ENCODE peak calls at places on chromosomes 1 and 21, in ten cellular contexts. One of them, this sample, is unnamed.
A peak's percentile ranks its signal among the peaks of the same experiment; 100 is the strongest.

GRCh38 chr1:218123968-218124367 is 161.1 kb upstream of the RRP15 start:
- DNase-seq in globus pallidus: no peak
- DNase-seq in stimulated activated CD4-positive, alpha-beta T cell treated with anti-CD3 and anti-CD28 coated beads, Interleukin-15, amount 100 ng/mL, for 24 hours: no peak
- DNase-seq in uterus: no peak
- DNase-seq in HCEC 1CT: no peak
- DNase-seq in tibial artery: no peak
- DNase-seq in activated B cell treated with CpG ODN at 0.5 μM for 24 hours: no peak
- DNase-seq in tibial nerve: no peak
- DNase-seq in activated T-helper 1 cell treated with anti-CD3 and anti-CD28 coated beads, Interleukin-12 subunit alpha, Interleukin-12 subunit beta, Interleukin-2, Interleukin-4 antibody, amounts not matched to agents 30 ng/mL and 10 ng/mL and 1 ng/mL, durations not matched to agents 14 hours and 24 hours and 36 hours: no peak
- DNase-seq in central memory CD8-positive, alpha-beta T cell: no peak
- DNase-seq in this sample: no peak

GRCh38 chr1:199310701-199311100 is 671.9 kb downstream of the PTPRC start:
- DNase-seq in globus pallidus: no peak
- DNase-seq in stimulated activated CD4-positive, alpha-beta T cell treated with anti-CD3 and anti-CD28 coated beads, Interleukin-15, amount 100 ng/mL, for 24 hours: no peak
- DNase-seq in uterus: no peak
- DNase-seq in HCEC 1CT: no peak
- DNase-seq in tibial artery: no peak
- DNase-seq in activated B cell treated with CpG ODN at 0.5 μM for 24 hours: no peak
- DNase-seq in tibial nerve: no peak
- DNase-seq in activated T-helper 1 cell treated with anti-CD3 and anti-CD28 coated beads, Interleukin-12 subunit alpha, Interleukin-12 subunit beta, Interleukin-2, Interleukin-4 antibody, amounts not matched to agents 30 ng/mL and 10 ng/mL and 1 ng/mL, durations not matched to agents 14 hours and 24 hours and 36 hours: no peak
- DNase-seq in central memory CD8-positive, alpha-beta T cell: no peak
- DNase-seq in this sample: no peak

GRCh38 chr1:115312752-115313151 is 25.3 kb downstream of the NGF start:
- DNase-seq in globus pallidus: no peak
- DNase-seq in stimulated activated CD4-positive, alpha-beta T cell treated with anti-CD3 and anti-CD28 coated beads, Interleukin-15, amount 100 ng/mL, for 24 hours: no peak
- DNase-seq in uterus: no peak
- DNase-seq in HCEC 1CT: no peak
- DNase-seq in tibial artery: no peak
- DNase-seq in activated B cell treated with CpG ODN at 0.5 μM for 24 hours: no peak
- DNase-seq in tibial nerve: no peak
- DNase-seq in activated T-helper 1 cell treated with anti-CD3 and anti-CD28 coated beads, Interleukin-12 subunit alpha, Interleukin-12 subunit beta, Interleukin-2, Interleukin-4 antibody, amounts not matched to agents 30 ng/mL and 10 ng/mL and 1 ng/mL, durations not matched to agents 14 hours and 24 hours and 36 hours: no peak
- DNase-seq in central memory CD8-positive, alpha-beta T cell: no peak
- DNase-seq in this sample: no peak

GRCh38 chr1:226702318-226702956 is 36.6 kb downstream of the ITPKB start:
- DNase-seq in globus pallidus: no peak
- DNase-seq in stimulated activated CD4-positive, alpha-beta T cell treated with anti-CD3 and anti-CD28 coated beads, Interleukin-15, amount 100 ng/mL, for 24 hours: no peak
- DNase-seq in uterus: peak; percentile 78
- DNase-seq in HCEC 1CT: peak; percentile 78
- DNase-seq in tibial artery: no peak
- DNase-seq in activated B cell treated with CpG ODN at 0.5 μM for 24 hours: no peak
- DNase-seq in tibial nerve: peak; percentile 71
- DNase-seq in activated T-helper 1 cell treated with anti-CD3 and anti-CD28 coated beads, Interleukin-12 subunit alpha, Interleukin-12 subunit beta, Interleukin-2, Interleukin-4 antibody, amounts not matched to agents 30 ng/mL and 10 ng/mL and 1 ng/mL, durations not matched to agents 14 hours and 24 hours and 36 hours: no peak
- DNase-seq in central memory CD8-positive, alpha-beta T cell: no peak
- DNase-seq in this sample: no peak

GRCh38 chr1:167934407-167935251 is 1.9 kb upstream of the DCAF6 start:
- DNase-seq in globus pallidus: peak; percentile 23
- DNase-seq in stimulated activated CD4-positive, alpha-beta T cell treated with anti-CD3 and anti-CD28 coated beads, Interleukin-15, amount 100 ng/mL, for 24 hours: no peak
- DNase-seq in uterus: no peak
- DNase-seq in HCEC 1CT: peak; percentile 53
- DNase-seq in tibial artery: no peak
- DNase-seq in activated B cell treated with CpG ODN at 0.5 μM for 24 hours: no peak
- DNase-seq in tibial nerve: no peak
- DNase-seq in activated T-helper 1 cell treated with anti-CD3 and anti-CD28 coated beads, Interleukin-12 subunit alpha, Interleukin-12 subunit beta, Interleukin-2, Interleukin-4 antibody, amounts not matched to agents 30 ng/mL and 10 ng/mL and 1 ng/mL, durations not matched to agents 14 hours and 24 hours and 36 hours: no peak
- DNase-seq in central memory CD8-positive, alpha-beta T cell: no peak
- DNase-seq in this sample: no peak

GRCh38 chr1:201542166-201543045 is 3.5 kb downstream of the NAV1 start:
- DNase-seq in globus pallidus: no peak
- DNase-seq in stimulated activated CD4-positive, alpha-beta T cell treated with anti-CD3 and anti-CD28 coated beads, Interleukin-15, amount 100 ng/mL, for 24 hours: no peak
- DNase-seq in uterus: peak; percentile 53
- DNase-seq in HCEC 1CT: peak; percentile 76
- DNase-seq in tibial artery: no peak
- DNase-seq in activated B cell treated with CpG ODN at 0.5 μM for 24 hours: no peak
- DNase-seq in tibial nerve: no peak
- DNase-seq in activated T-helper 1 cell treated with anti-CD3 and anti-CD28 coated beads, Interleukin-12 subunit alpha, Interleukin-12 subunit beta, Interleukin-2, Interleukin-4 antibody, amounts not matched to agents 30 ng/mL and 10 ng/mL and 1 ng/mL, durations not matched to agents 14 hours and 24 hours and 36 hours: no peak
- DNase-seq in central memory CD8-positive, alpha-beta T cell: no peak
- DNase-seq in this sample: no peak

GRCh38 chr1:206079130-206079529 is 26.2 kb downstream of the RHEX start:
- DNase-seq in globus pallidus: no peak
- DNase-seq in stimulated activated CD4-positive, alpha-beta T cell treated with anti-CD3 and anti-CD28 coated beads, Interleukin-15, amount 100 ng/mL, for 24 hours: no peak
- DNase-seq in uterus: no peak
- DNase-seq in HCEC 1CT: no peak
- DNase-seq in tibial artery: no peak
- DNase-seq in activated B cell treated with CpG ODN at 0.5 μM for 24 hours: no peak
- DNase-seq in tibial nerve: no peak
- DNase-seq in activated T-helper 1 cell treated with anti-CD3 and anti-CD28 coated beads, Interleukin-12 subunit alpha, Interleukin-12 subunit beta, Interleukin-2, Interleukin-4 antibody, amounts not matched to agents 30 ng/mL and 10 ng/mL and 1 ng/mL, durations not matched to agents 14 hours and 24 hours and 36 hours: no peak
- DNase-seq in central memory CD8-positive, alpha-beta T cell: no peak
- DNase-seq in this sample: no peak

GRCh38 chr1:173661763-173662162 is 7.9 kb downstream of the ANKRD45 start:
- DNase-seq in globus pallidus: no peak
- DNase-seq in stimulated activated CD4-positive, alpha-beta T cell treated with anti-CD3 and anti-CD28 coated beads, Interleukin-15, amount 100 ng/mL, for 24 hours: no peak
- DNase-seq in uterus: no peak
- DNase-seq in HCEC 1CT: no peak
- DNase-seq in tibial artery: no peak
- DNase-seq in activated B cell treated with CpG ODN at 0.5 μM for 24 hours: no peak
- DNase-seq in tibial nerve: no peak
- DNase-seq in activated T-helper 1 cell treated with anti-CD3 and anti-CD28 coated beads, Interleukin-12 subunit alpha, Interleukin-12 subunit beta, Interleukin-2, Interleukin-4 antibody, amounts not matched to agents 30 ng/mL and 10 ng/mL and 1 ng/mL, durations not matched to agents 14 hours and 24 hours and 36 hours: no peak
- DNase-seq in central memory CD8-positive, alpha-beta T cell: no peak
- DNase-seq in this sample: no peak

GRCh38 chr1:228001738-228002535 is 4.9 kb upstream of the WNT3A start:
- DNase-seq in globus pallidus: no peak
- DNase-seq in stimulated activated CD4-positive, alpha-beta T cell treated with anti-CD3 and anti-CD28 coated beads, Interleukin-15, amount 100 ng/mL, for 24 hours: no peak
- DNase-seq in uterus: peak; percentile 3
- DNase-seq in HCEC 1CT: no peak
- DNase-seq in tibial artery: peak; percentile 39
- DNase-seq in activated B cell treated with CpG ODN at 0.5 μM for 24 hours: no peak
- DNase-seq in tibial nerve: no peak
- DNase-seq in activated T-helper 1 cell treated with anti-CD3 and anti-CD28 coated beads, Interleukin-12 subunit alpha, Interleukin-12 subunit beta, Interleukin-2, Interleukin-4 antibody, amounts not matched to agents 30 ng/mL and 10 ng/mL and 1 ng/mL, durations not matched to agents 14 hours and 24 hours and 36 hours: no peak
- DNase-seq in central memory CD8-positive, alpha-beta T cell: no peak
- DNase-seq in this sample: peak; percentile 30

GRCh38 chr1:94827434-94827833 is 7.3 kb downstream of the SLC44A3 start:
- DNase-seq in globus pallidus: no peak
- DNase-seq in stimulated activated CD4-positive, alpha-beta T cell treated with anti-CD3 and anti-CD28 coated beads, Interleukin-15, amount 100 ng/mL, for 24 hours: no peak
- DNase-seq in uterus: no peak
- DNase-seq in HCEC 1CT: no peak
- DNase-seq in tibial artery: no peak
- DNase-seq in activated B cell treated with CpG ODN at 0.5 μM for 24 hours: no peak
- DNase-seq in tibial nerve: no peak
- DNase-seq in activated T-helper 1 cell treated with anti-CD3 and anti-CD28 coated beads, Interleukin-12 subunit alpha, Interleukin-12 subunit beta, Interleukin-2, Interleukin-4 antibody, amounts not matched to agents 30 ng/mL and 10 ng/mL and 1 ng/mL, durations not matched to agents 14 hours and 24 hours and 36 hours: no peak
- DNase-seq in central memory CD8-positive, alpha-beta T cell: no peak
- DNase-seq in this sample: no peak

GRCh38 chr1:111481387-111482221 is 7.8 kb downstream of the C1orf162 start:
- DNase-seq in globus pallidus: peak; percentile 85
- DNase-seq in stimulated activated CD4-positive, alpha-beta T cell treated with anti-CD3 and anti-CD28 coated beads, Interleukin-15, amount 100 ng/mL, for 24 hours: peak; percentile 72
- DNase-seq in uterus: peak; percentile 77
- DNase-seq in HCEC 1CT: peak; percentile 74
- DNase-seq in tibial artery: peak; percentile 89
- DNase-seq in activated B cell treated with CpG ODN at 0.5 μM for 24 hours: no peak
- DNase-seq in tibial nerve: peak; percentile 79
- DNase-seq in activated T-helper 1 cell treated with anti-CD3 and anti-CD28 coated beads, Interleukin-12 subunit alpha, Interleukin-12 subunit beta, Interleukin-2, Interleukin-4 antibody, amounts not matched to agents 30 ng/mL and 10 ng/mL and 1 ng/mL, durations not matched to agents 14 hours and 24 hours and 36 hours: peak; percentile 31
- DNase-seq in central memory CD8-positive, alpha-beta T cell: no peak
- DNase-seq in this sample: peak; percentile 73

GRCh38 chr1:20588634-20589225 is at the start of gene CDA:
- DNase-seq in globus pallidus: no peak
- DNase-seq in stimulated activated CD4-positive, alpha-beta T cell treated with anti-CD3 and anti-CD28 coated beads, Interleukin-15, amount 100 ng/mL, for 24 hours: no peak
- DNase-seq in uterus: no peak
- DNase-seq in HCEC 1CT: no peak
- DNase-seq in tibial artery: no peak
- DNase-seq in activated B cell treated with CpG ODN at 0.5 μM for 24 hours: no peak
- DNase-seq in tibial nerve: no peak
- DNase-seq in activated T-helper 1 cell treated with anti-CD3 and anti-CD28 coated beads, Interleukin-12 subunit alpha, Interleukin-12 subunit beta, Interleukin-2, Interleukin-4 antibody, amounts not matched to agents 30 ng/mL and 10 ng/mL and 1 ng/mL, durations not matched to agents 14 hours and 24 hours and 36 hours: no peak
- DNase-seq in central memory CD8-positive, alpha-beta T cell: no peak
- DNase-seq in this sample: peak; percentile 88

GRCh38 chr21:36706951-36707762 is 8.2 kb downstream of the SIM2 start:
- DNase-seq in globus pallidus: no peak
- DNase-seq in stimulated activated CD4-positive, alpha-beta T cell treated with anti-CD3 and anti-CD28 coated beads, Interleukin-15, amount 100 ng/mL, for 24 hours: peak; percentile 44
- DNase-seq in uterus: no peak
- DNase-seq in HCEC 1CT: peak; percentile 19
- DNase-seq in tibial artery: peak; percentile 23
- DNase-seq in activated B cell treated with CpG ODN at 0.5 μM for 24 hours: no peak
- DNase-seq in tibial nerve: no peak
- DNase-seq in activated T-helper 1 cell treated with anti-CD3 and anti-CD28 coated beads, Interleukin-12 subunit alpha, Interleukin-12 subunit beta, Interleukin-2, Interleukin-4 antibody, amounts not matched to agents 30 ng/mL and 10 ng/mL and 1 ng/mL, durations not matched to agents 14 hours and 24 hours and 36 hours: no peak
- DNase-seq in central memory CD8-positive, alpha-beta T cell: no peak
- DNase-seq in this sample: no peak

GRCh38 chr1:47991187-47991586 is 6.0 kb downstream of the TRABD2B start:
- DNase-seq in globus pallidus: no peak
- DNase-seq in stimulated activated CD4-positive, alpha-beta T cell treated with anti-CD3 and anti-CD28 coated beads, Interleukin-15, amount 100 ng/mL, for 24 hours: no peak
- DNase-seq in uterus: no peak
- DNase-seq in HCEC 1CT: no peak
- DNase-seq in tibial artery: no peak
- DNase-seq in activated B cell treated with CpG ODN at 0.5 μM for 24 hours: no peak
- DNase-seq in tibial nerve: no peak
- DNase-seq in activated T-helper 1 cell treated with anti-CD3 and anti-CD28 coated beads, Interleukin-12 subunit alpha, Interleukin-12 subunit beta, Interleukin-2, Interleukin-4 antibody, amounts not matched to agents 30 ng/mL and 10 ng/mL and 1 ng/mL, durations not matched to agents 14 hours and 24 hours and 36 hours: no peak
- DNase-seq in central memory CD8-positive, alpha-beta T cell: no peak
- DNase-seq in this sample: no peak

GRCh38 chr1:159821171-159821867 is 5.4 kb upstream of the SLAMF8 start:
- DNase-seq in globus pallidus: no peak
- DNase-seq in stimulated activated CD4-positive, alpha-beta T cell treated with anti-CD3 and anti-CD28 coated beads, Interleukin-15, amount 100 ng/mL, for 24 hours: no peak
- DNase-seq in uterus: no peak
- DNase-seq in HCEC 1CT: no peak
- DNase-seq in tibial artery: no peak
- DNase-seq in activated B cell treated with CpG ODN at 0.5 μM for 24 hours: no peak
- DNase-seq in tibial nerve: no peak
- DNase-seq in activated T-helper 1 cell treated with anti-CD3 and anti-CD28 coated beads, Interleukin-12 subunit alpha, Interleukin-12 subunit beta, Interleukin-2, Interleukin-4 antibody, amounts not matched to agents 30 ng/mL and 10 ng/mL and 1 ng/mL, durations not matched to agents 14 hours and 24 hours and 36 hours: peak; percentile 11
- DNase-seq in central memory CD8-positive, alpha-beta T cell: no peak
- DNase-seq in this sample: no peak

GRCh38 chr1:26574690-26575349 is 45.3 kb downstream of the RPS6KA1 start:
- DNase-seq in globus pallidus: peak; percentile 47
- DNase-seq in stimulated activated CD4-positive, alpha-beta T cell treated with anti-CD3 and anti-CD28 coated beads, Interleukin-15, amount 100 ng/mL, for 24 hours: no peak
- DNase-seq in uterus: no peak
- DNase-seq in HCEC 1CT: peak; percentile 2
- DNase-seq in tibial artery: no peak
- DNase-seq in activated B cell treated with CpG ODN at 0.5 μM for 24 hours: no peak
- DNase-seq in tibial nerve: no peak
- DNase-seq in activated T-helper 1 cell treated with anti-CD3 and anti-CD28 coated beads, Interleukin-12 subunit alpha, Interleukin-12 subunit beta, Interleukin-2, Interleukin-4 antibody, amounts not matched to agents 30 ng/mL and 10 ng/mL and 1 ng/mL, durations not matched to agents 14 hours and 24 hours and 36 hours: no peak
- DNase-seq in central memory CD8-positive, alpha-beta T cell: no peak
- DNase-seq in this sample: peak; percentile 62

GRCh38 chr1:153748903-153749302 is 21.1 kb downstream of the INTS3 start:
- DNase-seq in globus pallidus: no peak
- DNase-seq in stimulated activated CD4-positive, alpha-beta T cell treated with anti-CD3 and anti-CD28 coated beads, Interleukin-15, amount 100 ng/mL, for 24 hours: no peak
- DNase-seq in uterus: no peak
- DNase-seq in HCEC 1CT: no peak
- DNase-seq in tibial artery: no peak
- DNase-seq in activated B cell treated with CpG ODN at 0.5 μM for 24 hours: no peak
- DNase-seq in tibial nerve: no peak
- DNase-seq in activated T-helper 1 cell treated with anti-CD3 and anti-CD28 coated beads, Interleukin-12 subunit alpha, Interleukin-12 subunit beta, Interleukin-2, Interleukin-4 antibody, amounts not matched to agents 30 ng/mL and 10 ng/mL and 1 ng/mL, durations not matched to agents 14 hours and 24 hours and 36 hours: no peak
- DNase-seq in central memory CD8-positive, alpha-beta T cell: no peak
- DNase-seq in this sample: no peak

GRCh38 chr1:151888972-151889570 is 20.2 kb downstream of the THEM4 start:
- DNase-seq in globus pallidus: no peak
- DNase-seq in stimulated activated CD4-positive, alpha-beta T cell treated with anti-CD3 and anti-CD28 coated beads, Interleukin-15, amount 100 ng/mL, for 24 hours: no peak
- DNase-seq in uterus: no peak
- DNase-seq in HCEC 1CT: peak; percentile 32
- DNase-seq in tibial artery: no peak
- DNase-seq in activated B cell treated with CpG ODN at 0.5 μM for 24 hours: no peak
- DNase-seq in tibial nerve: no peak
- DNase-seq in activated T-helper 1 cell treated with anti-CD3 and anti-CD28 coated beads, Interleukin-12 subunit alpha, Interleukin-12 subunit beta, Interleukin-2, Interleukin-4 antibody, amounts not matched to agents 30 ng/mL and 10 ng/mL and 1 ng/mL, durations not matched to agents 14 hours and 24 hours and 36 hours: no peak
- DNase-seq in central memory CD8-positive, alpha-beta T cell: no peak
- DNase-seq in this sample: no peak

GRCh38 chr1:67921725-67922489 is 88.6 kb upstream of the GNG12 start:
- DNase-seq in globus pallidus: no peak
- DNase-seq in stimulated activated CD4-positive, alpha-beta T cell treated with anti-CD3 and anti-CD28 coated beads, Interleukin-15, amount 100 ng/mL, for 24 hours: no peak
- DNase-seq in uterus: no peak
- DNase-seq in HCEC 1CT: no peak
- DNase-seq in tibial artery: no peak
- DNase-seq in activated B cell treated with CpG ODN at 0.5 μM for 24 hours: no peak
- DNase-seq in tibial nerve: no peak
- DNase-seq in activated T-helper 1 cell treated with anti-CD3 and anti-CD28 coated beads, Interleukin-12 subunit alpha, Interleukin-12 subunit beta, Interleukin-2, Interleukin-4 antibody, amounts not matched to agents 30 ng/mL and 10 ng/mL and 1 ng/mL, durations not matched to agents 14 hours and 24 hours and 36 hours: no peak
- DNase-seq in central memory CD8-positive, alpha-beta T cell: no peak
- DNase-seq in this sample: no peak

GRCh38 chr1:20486457-20487235 is 636 bp upstream of the CAMK2N1 start:
- DNase-seq in globus pallidus: peak; percentile 89
- DNase-seq in stimulated activated CD4-positive, alpha-beta T cell treated with anti-CD3 and anti-CD28 coated beads, Interleukin-15, amount 100 ng/mL, for 24 hours: no peak
- DNase-seq in uterus: peak; percentile 85
- DNase-seq in HCEC 1CT: peak; percentile 62
- DNase-seq in tibial artery: no peak
- DNase-seq in activated B cell treated with CpG ODN at 0.5 μM for 24 hours: peak; percentile 41
- DNase-seq in tibial nerve: no peak
- DNase-seq in activated T-helper 1 cell treated with anti-CD3 and anti-CD28 coated beads, Interleukin-12 subunit alpha, Interleukin-12 subunit beta, Interleukin-2, Interleukin-4 antibody, amounts not matched to agents 30 ng/mL and 10 ng/mL and 1 ng/mL, durations not matched to agents 14 hours and 24 hours and 36 hours: no peak
- DNase-seq in central memory CD8-positive, alpha-beta T cell: no peak
- DNase-seq in this sample: no peak

GRCh38 chr1:3611170-3612019 is at the start of gene MEGF6:
- DNase-seq in globus pallidus: no peak
- DNase-seq in stimulated activated CD4-positive, alpha-beta T cell treated with anti-CD3 and anti-CD28 coated beads, Interleukin-15, amount 100 ng/mL, for 24 hours: peak; percentile 82
- DNase-seq in uterus: peak; percentile 77
- DNase-seq in HCEC 1CT: no peak
- DNase-seq in tibial artery: no peak
- DNase-seq in activated B cell treated with CpG ODN at 0.5 μM for 24 hours: no peak
- DNase-seq in tibial nerve: no peak
- DNase-seq in activated T-helper 1 cell treated with anti-CD3 and anti-CD28 coated beads, Interleukin-12 subunit alpha, Interleukin-12 subunit beta, Interleukin-2, Interleukin-4 antibody, amounts not matched to agents 30 ng/mL and 10 ng/mL and 1 ng/mL, durations not matched to agents 14 hours and 24 hours and 36 hours: no peak
- DNase-seq in central memory CD8-positive, alpha-beta T cell: no peak
- DNase-seq in this sample: no peak

GRCh38 chr1:7493711-7494110 is 277.4 kb upstream of the VAMP3 start:
- DNase-seq in globus pallidus: no peak
- DNase-seq in stimulated activated CD4-positive, alpha-beta T cell treated with anti-CD3 and anti-CD28 coated beads, Interleukin-15, amount 100 ng/mL, for 24 hours: no peak
- DNase-seq in uterus: no peak
- DNase-seq in HCEC 1CT: no peak
- DNase-seq in tibial artery: no peak
- DNase-seq in activated B cell treated with CpG ODN at 0.5 μM for 24 hours: no peak
- DNase-seq in tibial nerve: no peak
- DNase-seq in activated T-helper 1 cell treated with anti-CD3 and anti-CD28 coated beads, Interleukin-12 subunit alpha, Interleukin-12 subunit beta, Interleukin-2, Interleukin-4 antibody, amounts not matched to agents 30 ng/mL and 10 ng/mL and 1 ng/mL, durations not matched to agents 14 hours and 24 hours and 36 hours: no peak
- DNase-seq in central memory CD8-positive, alpha-beta T cell: no peak
- DNase-seq in this sample: no peak

GRCh38 chr1:116806671-116807070 is 52.4 kb downstream of the CD2 start:
- DNase-seq in globus pallidus: no peak
- DNase-seq in stimulated activated CD4-positive, alpha-beta T cell treated with anti-CD3 and anti-CD28 coated beads, Interleukin-15, amount 100 ng/mL, for 24 hours: no peak
- DNase-seq in uterus: no peak
- DNase-seq in HCEC 1CT: no peak
- DNase-seq in tibial artery: no peak
- DNase-seq in activated B cell treated with CpG ODN at 0.5 μM for 24 hours: no peak
- DNase-seq in tibial nerve: no peak
- DNase-seq in activated T-helper 1 cell treated with anti-CD3 and anti-CD28 coated beads, Interleukin-12 subunit alpha, Interleukin-12 subunit beta, Interleukin-2, Interleukin-4 antibody, amounts not matched to agents 30 ng/mL and 10 ng/mL and 1 ng/mL, durations not matched to agents 14 hours and 24 hours and 36 hours: no peak
- DNase-seq in central memory CD8-positive, alpha-beta T cell: no peak
- DNase-seq in this sample: no peak

GRCh38 chr1:224923726-224924125 is 5.7 kb upstream of the DNAH14 start:
- DNase-seq in globus pallidus: no peak
- DNase-seq in stimulated activated CD4-positive, alpha-beta T cell treated with anti-CD3 and anti-CD28 coated beads, Interleukin-15, amount 100 ng/mL, for 24 hours: no peak
- DNase-seq in uterus: no peak
- DNase-seq in HCEC 1CT: no peak
- DNase-seq in tibial artery: no peak
- DNase-seq in activated B cell treated with CpG ODN at 0.5 μM for 24 hours: no peak
- DNase-seq in tibial nerve: no peak
- DNase-seq in activated T-helper 1 cell treated with anti-CD3 and anti-CD28 coated beads, Interleukin-12 subunit alpha, Interleukin-12 subunit beta, Interleukin-2, Interleukin-4 antibody, amounts not matched to agents 30 ng/mL and 10 ng/mL and 1 ng/mL, durations not matched to agents 14 hours and 24 hours and 36 hours: no peak
- DNase-seq in central memory CD8-positive, alpha-beta T cell: no peak
- DNase-seq in this sample: no peak

GRCh38 chr1:109749221-109749620 is 8.4 kb upstream of the GSTM3 start:
- DNase-seq in globus pallidus: no peak
- DNase-seq in stimulated activated CD4-positive, alpha-beta T cell treated with anti-CD3 and anti-CD28 coated beads, Interleukin-15, amount 100 ng/mL, for 24 hours: no peak
- DNase-seq in uterus: no peak
- DNase-seq in HCEC 1CT: no peak
- DNase-seq in tibial artery: no peak
- DNase-seq in activated B cell treated with CpG ODN at 0.5 μM for 24 hours: no peak
- DNase-seq in tibial nerve: no peak
- DNase-seq in activated T-helper 1 cell treated with anti-CD3 and anti-CD28 coated beads, Interleukin-12 subunit alpha, Interleukin-12 subunit beta, Interleukin-2, Interleukin-4 antibody, amounts not matched to agents 30 ng/mL and 10 ng/mL and 1 ng/mL, durations not matched to agents 14 hours and 24 hours and 36 hours: no peak
- DNase-seq in central memory CD8-positive, alpha-beta T cell: no peak
- DNase-seq in this sample: no peak

GRCh38 chr1:113975211-113975895 is 3.9 kb upstream of the OLFML3 start:
- DNase-seq in globus pallidus: no peak
- DNase-seq in stimulated activated CD4-positive, alpha-beta T cell treated with anti-CD3 and anti-CD28 coated beads, Interleukin-15, amount 100 ng/mL, for 24 hours: no peak
- DNase-seq in uterus: no peak
- DNase-seq in HCEC 1CT: peak; percentile 35
- DNase-seq in tibial artery: no peak
- DNase-seq in activated B cell treated with CpG ODN at 0.5 μM for 24 hours: no peak
- DNase-seq in tibial nerve: no peak
- DNase-seq in activated T-helper 1 cell treated with anti-CD3 and anti-CD28 coated beads, Interleukin-12 subunit alpha, Interleukin-12 subunit beta, Interleukin-2, Interleukin-4 antibody, amounts not matched to agents 30 ng/mL and 10 ng/mL and 1 ng/mL, durations not matched to agents 14 hours and 24 hours and 36 hours: no peak
- DNase-seq in central memory CD8-positive, alpha-beta T cell: no peak
- DNase-seq in this sample: no peak

GRCh38 chr1:41365320-41365633 is 4.0 kb downstream of the FOXO6 start:
- DNase-seq in globus pallidus: no peak
- DNase-seq in stimulated activated CD4-positive, alpha-beta T cell treated with anti-CD3 and anti-CD28 coated beads, Interleukin-15, amount 100 ng/mL, for 24 hours: no peak
- DNase-seq in uterus: no peak
- DNase-seq in HCEC 1CT: no peak
- DNase-seq in tibial artery: no peak
- DNase-seq in activated B cell treated with CpG ODN at 0.5 μM for 24 hours: no peak
- DNase-seq in tibial nerve: no peak
- DNase-seq in activated T-helper 1 cell treated with anti-CD3 and anti-CD28 coated beads, Interleukin-12 subunit alpha, Interleukin-12 subunit beta, Interleukin-2, Interleukin-4 antibody, amounts not matched to agents 30 ng/mL and 10 ng/mL and 1 ng/mL, durations not matched to agents 14 hours and 24 hours and 36 hours: no peak
- DNase-seq in central memory CD8-positive, alpha-beta T cell: no peak
- DNase-seq in this sample: no peak

GRCh38 chr1:25427696-25428095 is 3.0 kb upstream of the MACO1 start:
- DNase-seq in globus pallidus: no peak
- DNase-seq in stimulated activated CD4-positive, alpha-beta T cell treated with anti-CD3 and anti-CD28 coated beads, Interleukin-15, amount 100 ng/mL, for 24 hours: no peak
- DNase-seq in uterus: no peak
- DNase-seq in HCEC 1CT: no peak
- DNase-seq in tibial artery: no peak
- DNase-seq in activated B cell treated with CpG ODN at 0.5 μM for 24 hours: no peak
- DNase-seq in tibial nerve: no peak
- DNase-seq in activated T-helper 1 cell treated with anti-CD3 and anti-CD28 coated beads, Interleukin-12 subunit alpha, Interleukin-12 subunit beta, Interleukin-2, Interleukin-4 antibody, amounts not matched to agents 30 ng/mL and 10 ng/mL and 1 ng/mL, durations not matched to agents 14 hours and 24 hours and 36 hours: no peak
- DNase-seq in central memory CD8-positive, alpha-beta T cell: no peak
- DNase-seq in this sample: no peak